ENCODE peak calls at places on chromosomes 3 and 15, in six cellular contexts. Q is AG04450, N is stomach, T is GM23248, V is body of pancreas, G is heart left ventricle. E is an unnamed sample.
A peak's percentile ranks its signal among the peaks of the same experiment; 100 is the strongest.

GRCh38 chr15:35507932-35508638 is 37.9 kb downstream of the DPH6 start:
- DNase-seq in N (no peak), T (no peak), Q (no peak), G (no peak), V (no peak), E (peak; percentile 45)

GRCh38 chr3:158110658-158111018 is 749 bp downstream of the RSRC1 start:
- DNase-seq in V (no peak), Q (no peak), G (no peak), N (no peak), T (no peak), E (no peak)

GRCh38 chr3:196997311-196997710 is 28.7 kb upstream of the PIGZ start:
- DNase-seq in T (no peak), Q (no peak), N (no peak), V (no peak), G (no peak), E (no peak)

GRCh38 chr3:44428910-44429309 is 48.6 kb downstream of the ZNF445 start:
- DNase-seq in V (no peak), T (no peak), G (no peak), N (no peak), Q (no peak), E (no peak)

GRCh38 chr3:98906230-98906629 is 4.7 kb upstream of the DCBLD2 start:
- DNase-seq in Q (peak; percentile 59), N (no peak), G (no peak), T (peak; percentile 89), V (no peak), E (no peak)

GRCh38 chr3:13011369-13012227 is 61.6 kb downstream of the IQSEC1 start:
- DNase-seq in Q (no peak), V (peak; percentile 72), T (no peak), G (no peak), N (peak; percentile 67), E (no peak)

GRCh38 chr3:174028673-174029072 is 631.1 kb downstream of the NLGN1 start:
- DNase-seq in N (no peak), T (no peak), G (no peak), Q (no peak), V (no peak), E (no peak)

GRCh38 chr3:175304437-175304836 is 445.3 kb downstream of the NAALADL2 start:
- DNase-seq in T (no peak), V (no peak), G (no peak), Q (no peak), N (no peak), E (peak; percentile 42)

GRCh38 chr3:24160424-24160823 is 215.3 kb downstream of the NR1D2 start:
- DNase-seq in N (no peak), T (peak; percentile 46), V (no peak), Q (no peak), G (no peak), E (no peak)

GRCh38 chr15:89383635-89384604 is 49.3 kb upstream of the POLG start:
- DNase-seq in Q (no peak), G (no peak), N (no peak), V (no peak), T (peak; percentile 42), E (peak; percentile 97)

GRCh38 chr3:195247863-195248189 is 23.1 kb downstream of the XXYLT1 start:
- DNase-seq in V (no peak), T (no peak), G (no peak), Q (no peak), N (no peak), E (no peak)

GRCh38 chr3:72244396-72244795 is 459.4 kb upstream of the PROK2 start:
- DNase-seq in V (no peak), G (no peak), Q (no peak), T (no peak), N (no peak), E (no peak)

GRCh38 chr15:49860101-49860500 is 239.3 kb downstream of the DTWD1 start:
- DNase-seq in V (peak; percentile 24), G (no peak), T (peak; percentile 75), Q (peak; percentile 54), N (no peak), E (no peak)

GRCh38 chr3:23830869-23831484 is 25.2 kb downstream of the UBE2E1 start:
- DNase-seq in Q (no peak), T (no peak), G (no peak), N (no peak), V (no peak), E (no peak)

GRCh38 chr3:32296251-32297204 is 58.0 kb downstream of the CMTM8 start:
- DNase-seq in T (peak; percentile 69), N (peak; percentile 65), Q (peak; percentile 21), V (peak; percentile 66), G (peak; percentile 62), E (peak; percentile 30)

GRCh38 chr3:52845157-52845556 is 10.3 kb upstream of the MUSTN1 start:
- DNase-seq in T (peak; percentile 36), G (no peak), V (peak; percentile 77), Q (no peak), N (peak; percentile 68), E (no peak)

GRCh38 chr3:173584834-173585831 is 187.6 kb downstream of the NLGN1 start:
- DNase-seq in N (no peak), G (no peak), T (peak; percentile 86), Q (no peak), V (peak; percentile 17), E (peak; percentile 34)

GRCh38 chr3:171428321-171428787 is 31.9 kb downstream of the TNIK start:
- DNase-seq in N (no peak), Q (no peak), G (no peak), V (no peak), T (no peak), E (no peak)

GRCh38 chr15:81776961-81777360 is 268.9 kb downstream of the MEX3B start:
- DNase-seq in V (no peak), Q (no peak), G (no peak), N (no peak), T (no peak), E (no peak)

GRCh38 chr3:45332493-45332892 is 55.9 kb upstream of the LARS2 start:
- DNase-seq in G (no peak), N (no peak), V (no peak), T (no peak), Q (no peak), E (no peak)

GRCh38 chr3:107845355-107846281 is 245.2 kb downstream of the CD47 start:
- DNase-seq in V (no peak), N (no peak), T (peak; percentile 78), G (no peak), Q (no peak), E (no peak)

GRCh38 chr15:27844018-27844666 is 255.0 kb downstream of the OCA2 start:
- DNase-seq in Q (peak; percentile 6), T (peak; percentile 92), V (no peak), N (no peak), G (no peak), E (no peak)

GRCh38 chr3:159872374-159873109 is 116.1 kb upstream of the IL12A start:
- DNase-seq in G (no peak), Q (peak; percentile 74), N (no peak), T (peak; percentile 92), V (no peak), E (no peak)

GRCh38 chr3:126481808-126482502 is 6.3 kb upstream of the ZXDC start:
- DNase-seq in G (peak; percentile 14), V (no peak), Q (no peak), N (no peak), T (peak; percentile 54), E (peak; percentile 64)

GRCh38 chr3:127002195-127003174 is 19.6 kb downstream of the PLXNA1 start:
- DNase-seq in V (peak; percentile 76), Q (peak; percentile 76), T (peak; percentile 94), N (peak; percentile 71), G (peak; percentile 92), E (peak; percentile 81)

GRCh38 chr3:186152889-186153292 is 44.0 kb upstream of the ETV5 start:
- DNase-seq in V (peak; percentile 30), Q (no peak), G (no peak), N (no peak), T (no peak), E (no peak)

DNA sequence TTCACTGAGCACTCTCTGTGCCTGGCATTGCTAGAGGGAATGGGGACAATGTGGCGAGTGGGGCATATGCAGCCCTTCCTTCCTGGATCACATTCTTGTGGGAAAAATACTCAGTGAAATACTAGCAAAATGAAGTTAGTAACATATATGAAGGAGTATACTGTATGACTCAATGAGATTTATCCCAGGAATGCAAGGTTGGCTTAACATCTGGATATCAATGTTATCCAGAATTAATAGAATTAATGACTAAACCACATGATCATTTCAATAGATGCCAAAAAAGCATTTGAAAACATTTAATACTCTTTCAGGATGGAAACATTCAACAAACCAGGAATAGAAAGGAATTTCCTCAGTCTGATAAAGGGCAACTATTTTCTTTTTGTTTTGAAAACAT is 27.5 kb downstream of the AMOTL2 start:
- DNase-seq in G (no peak), T (peak; percentile 33), V (no peak), Q (no peak), N (no peak), E (no peak)
- H3K27me3 ChIP-seq in G (no peaks in the 10 kb centered on the region), T (no peaks in the 10 kb centered on the region), V (no peaks in the 10 kb centered on the region), Q (no peaks in the 10 kb centered on the region), N (no peaks in the 10 kb centered on the region), E (no peaks in the 10 kb centered on the region)

GRCh38 chr3:151300554-151300953 is 16.1 kb downstream of the GPR87 start:
- DNase-seq in T (no peak), Q (no peak), N (no peak), V (no peak), G (no peak), E (no peak)
- H3K27me3 ChIP-seq in T (no peaks in the 10 kb centered on the region), Q (no peaks in the 10 kb centered on the region), N (no peaks in the 10 kb centered on the region), V (no peaks in the 10 kb centered on the region), G (no peaks in the 10 kb centered on the region), E (no peaks in the 10 kb centered on the region)

GRCh38 chr3:73697020-73697419 is 72.3 kb upstream of the PDZRN3 start:
- DNase-seq in T (no peak), N (no peak), V (no peak), Q (no peak), G (no peak), E (no peak)

GRCh38 chr3:73695841-73696240 is 71.1 kb upstream of the PDZRN3 start:
- DNase-seq in N (no peak), T (peak; percentile 4), Q (no peak), V (no peak), G (no peak), E (no peak)

GRCh38 chr3:73694988-73695757 is 70.4 kb upstream of the PDZRN3 start:
- DNase-seq in N (no peak), G (no peak), Q (no peak), V (no peak), T (peak; percentile 32), E (no peak)
- H3K27me3 ChIP-seq in N (no peaks in the 10 kb centered on the region), G (no peaks in the 10 kb centered on the region), Q (no peaks in the 10 kb centered on the region), V (no peaks in the 10 kb centered on the region), T (no peaks in the 10 kb centered on the region), E (no peaks in the 10 kb centered on the region)

GRCh38 chr3:198019115-198019514 is 59.1 kb downstream of the LMLN start:
- DNase-seq in N (no peak), V (no peak), T (no peak), Q (no peak), G (no peak), E (no peak)
- H3K27me3 ChIP-seq in N (no peaks in the 10 kb centered on the region), V (no peaks in the 10 kb centered on the region), T (no peaks in the 10 kb centered on the region), Q (no peaks in the 10 kb centered on the region), G (no peaks in the 10 kb centered on the region), E (no peaks in the 10 kb centered on the region)

E was measured in BE2C.